ENCODE peak calls at places on chromosomes 11 and 22, in ten cellular contexts. L is CD8-positive, alpha-beta T cell; X is Panc1; R is IMR-90; Q is left ventricle myocardium inferior; G is HL-60; P is HepG2; I is lung; D is body of pancreas; V is fibroblast of lung. N is an unnamed sample.

GRCh38 chr22:27502327-27502726 is 299.2 kb downstream of the MN1 start:
- DNase-seq in L (no peak), X (no peak), R (no peak), Q (no peak), G (no peak), P (no peak), I (no peak), D (no peak), V (no peak), N (no peak)

GRCh38 chr11:67020949-67021348 is 2.0 kb upstream of the SYT12 start:
- DNase-seq in L (no peak), X (no peak), R (no peak), Q (no peak), G (no peak), P (no peak), I (no peak), D (no peak), V (no peak), N (no peak)

GRCh38 chr22:21628386-21629261 is 1.2 kb downstream of the YDJC start:
- DNase-seq in L (no peak), X (no peak), R (no peak), Q (no peak), G (peak; percentile 59), P (no peak), I (no peak), D (no peak), V (no peak), N (no peak)

GRCh38 chr11:75285776-75286360 is 45.3 kb downstream of the TPBGL start:
- DNase-seq in L (no peak), X (no peak), R (no peak), Q (no peak), G (no peak), P (no peak), I (no peak), D (no peak), V (no peak), N (no peak)

GRCh38 chr11:87428266-87428665 is 390.5 kb downstream of the TMEM135 start:
- DNase-seq in L (no peak), X (no peak), R (peak; percentile 61), Q (no peak), G (no peak), P (no peak), I (no peak), D (no peak), V (peak; percentile 1), N (no peak)

GRCh38 chr22:28955817-28956216 is 72.4 kb downstream of the ZNRF3 start:
- DNase-seq in L (peak; percentile 82), X (no peak), R (no peak), Q (no peak), G (peak; percentile 49), P (no peak), I (no peak), D (no peak), V (peak; percentile 22), N (no peak)

GRCh38 chr11:3967695-3968094 is 112.2 kb downstream of the STIM1 start:
- DNase-seq in L (no peak), X (no peak), R (no peak), Q (no peak), G (no peak), P (no peak), I (no peak), D (no peak), V (no peak), N (no peak)

GRCh38 chr11:134846776-134847722 is 435.0 kb upstream of the B3GAT1 start:
- DNase-seq in L (no peak), X (no peak), R (no peak), Q (no peak), G (no peak), P (no peak), I (peak; percentile 17), D (no peak), V (no peak), N (no peak)

GRCh38 chr22:35375031-35375430 is 5.9 kb upstream of the HMOX1 start:
- DNase-seq in L (no peak), X (no peak), R (peak; percentile 62), Q (no peak), G (no peak), P (no peak), I (no peak), D (no peak), V (peak; percentile 29), N (no peak)

GRCh38 chr11:96748639-96749370 is 359.0 kb downstream of the JRKL start:
- DNase-seq in L (no peak), X (no peak), R (peak; percentile 46), Q (no peak), G (no peak), P (no peak), I (no peak), D (no peak), V (peak; percentile 68), N (no peak)

GRCh38 chr11:60957188-60957587 is 5.2 kb upstream of the SLC15A3 start:
- DNase-seq in L (no peak), X (no peak), R (no peak), Q (no peak), G (no peak), P (no peak), I (no peak), D (no peak), V (peak; percentile 32), N (no peak)

GRCh38 chr11:127844843-127845242 is 742.5 kb downstream of the ETS1 start:
- DNase-seq in L (no peak), X (no peak), R (no peak), Q (no peak), G (no peak), P (no peak), I (no peak), D (no peak), V (no peak), N (no peak)

DNA sequence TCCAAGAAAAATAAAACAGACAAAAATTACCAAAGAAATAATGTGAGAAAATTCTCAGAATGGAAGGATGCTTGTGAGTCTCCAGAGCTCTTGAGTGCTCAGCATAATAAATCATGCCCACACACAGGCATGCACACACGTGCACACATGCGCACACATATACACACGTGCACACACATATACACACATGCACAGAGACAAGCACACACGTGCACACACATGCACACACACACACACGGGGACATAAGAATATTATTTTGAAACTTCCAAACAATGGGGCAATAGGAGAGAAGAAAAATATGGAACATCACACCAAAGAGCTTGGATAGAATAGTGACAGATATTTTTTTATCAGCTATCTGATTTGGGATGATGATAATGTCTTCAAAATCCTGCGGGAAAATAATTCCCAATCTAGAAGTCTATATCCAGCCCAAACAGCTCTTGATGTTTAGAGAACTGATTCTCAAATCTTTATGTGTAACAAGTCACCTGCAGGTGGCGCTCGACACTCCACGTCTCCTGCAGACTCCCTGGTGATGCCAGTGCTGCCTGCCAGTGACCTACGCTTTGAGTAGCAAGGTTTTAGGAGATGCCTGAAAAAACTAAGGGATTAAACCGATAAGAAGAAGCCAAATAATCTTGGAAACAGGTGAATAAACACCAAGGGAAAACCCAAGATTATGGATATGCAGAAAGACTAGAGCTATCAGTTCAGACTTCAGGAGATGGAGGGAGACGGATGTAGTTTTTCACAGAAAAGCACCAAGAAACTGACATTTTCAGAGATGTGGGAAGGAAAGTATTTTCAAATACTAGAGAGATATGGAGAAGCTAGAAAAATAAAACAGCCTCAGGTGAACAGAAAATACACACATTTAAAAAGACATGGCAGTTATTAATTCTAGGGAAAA is 743.6 kb downstream of the ETS1 start:
- DNase-seq in L (peak; percentile 44), X (peak; percentile 28), R (peak; percentile 55), Q (peak; percentile 53), G (peak; percentile 13), P (peak; percentile 7), I (peak; percentile 48), D (peak; percentile 75), V (peak; percentile 56), N (peak; percentile 25)
- TF ChIP-seq CTCF in L (peak; percentile 38), X (peak; percentile 87), R (peak; percentile 58), Q (peak; percentile 70), G (peak; percentile 67), P (peak; percentile 42), I (peak; percentile 22), D (peak; percentile 46), V (peak; percentile 61), N (peak; percentile 80)

GRCh38 chr11:69382131-69383128 is 88.5 kb downstream of the MYEOV start:
- DNase-seq in L (no peak), X (no peak), R (no peak), Q (peak; percentile 57), G (peak; percentile 85), P (no peak), I (no peak), D (peak; percentile 34), V (peak; percentile 40), N (no peak)
- H3K4me3 ChIP-seq in L (no peak overlapping the region), X (peak overlapping the region; percentile 52), R (no peak overlapping the region), Q (peak overlapping the region; percentile 33), G (peak overlapping the region; percentile 17), P (no peak overlapping the region), I (no peak overlapping the region), D (no peak overlapping the region), V (no peak overlapping the region), N (no peak overlapping the region)

GRCh38 chr22:36816635-36817428 is at the start of gene PVALB:
- DNase-seq in L (no peak), X (no peak), R (peak; percentile 13), Q (peak; percentile 22), G (no peak), P (no peak), I (no peak), D (peak; percentile 6), V (peak; percentile 22), N (no peak)

GRCh38 chr22:36817429-36817783 is 571 bp upstream of the PVALB start:
- DNase-seq in L (no peak), X (no peak), R (no peak), Q (no peak), G (no peak), P (no peak), I (no peak), D (no peak), V (no peak), N (no peak)

GRCh38 chr22:36818010-36818642 is 1.3 kb upstream of the PVALB start:
- DNase-seq in L (no peak), X (no peak), R (no peak), Q (no peak), G (no peak), P (no peak), I (no peak), D (no peak), V (no peak), N (no peak)

GRCh38 chr22:36816338-36816634 is 549 bp downstream of the PVALB start:
- DNase-seq in L (no peak), X (no peak), R (no peak), Q (no peak), G (no peak), P (no peak), I (no peak), D (no peak), V (no peak), N (no peak)

DNA sequence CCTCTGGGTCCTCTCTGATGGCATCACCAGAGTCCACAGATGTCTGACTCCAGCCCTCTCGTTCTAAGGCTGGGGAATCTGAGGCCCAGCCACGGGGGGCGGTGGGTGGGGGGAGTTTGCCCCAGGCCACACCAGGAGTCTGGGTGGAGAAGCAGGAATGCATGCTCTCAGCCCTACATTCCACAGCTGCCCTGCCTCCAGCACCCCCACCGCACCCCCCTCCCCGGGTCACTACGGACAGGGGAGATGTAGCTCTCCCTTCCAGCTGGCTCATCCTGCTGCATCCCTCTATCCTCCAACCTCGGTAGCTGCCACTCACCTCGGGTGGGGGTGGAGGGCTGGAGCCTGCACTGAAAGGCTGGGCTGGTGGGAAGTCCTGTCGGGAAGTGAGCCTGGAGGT is 2.3 kb upstream of the PVALB start:
- DNase-seq in L (no peak), X (no peak), R (no peak), Q (no peak), G (no peak), P (no peak), I (no peak), D (no peak), V (no peak), N (no peak)
- H3K27me3 ChIP-seq in L (peaks cover 24% of the 10 kb centered on the region), X (peaks cover 8% of the 10 kb centered on the region), R (peaks cover 81% of the 10 kb centered on the region), Q (peaks cover 100% of the 10 kb centered on the region), G (peaks cover 50% of the 10 kb centered on the region), P (peaks cover 70% of the 10 kb centered on the region), I (peaks cover 3% of the 10 kb centered on the region), D (no peaks in the 10 kb centered on the region), V (peaks cover 38% of the 10 kb centered on the region), N (peaks cover 60% of the 10 kb centered on the region)

GRCh38 chr22:47154621-47155081 is 392.2 kb downstream of the TBC1D22A start:
- DNase-seq in L (no peak), X (no peak), R (peak; percentile 82), Q (peak; percentile 65), G (no peak), P (no peak), I (no peak), D (peak; percentile 93), V (peak; percentile 73), N (no peak)
- TF ChIP-seq CTCF in L (no peak), X (no peak), R (peak; percentile 12), Q (peak; percentile 19), G (no peak), P (no peak), I (no peak), D (peak; percentile 59), V (peak; percentile 23), N (no peak)

N was measured in kidney epithelial cell.